ENCODE peak calls at places on chromosomes 7 and 10, in nine cellular contexts. B is anterior cingulate cortex; C is NB4; R is prostate gland; F is aorta; J is naive B cell; X is T follicular helper cell; N is activated CD4-positive, alpha-beta T cell treated with anti-CD3 and anti-CD28 coated beads, Interleukin-2, amount 50 U/mL, for 48 hours; G is AG08396. E is an unnamed sample.

GRCh38 chr10:100287756-100288155 is 1.3 kb upstream of the BLOC1S2 start:
- DNase-seq in G (no peak), X (no peak), F (no peak), J (no peak), C (no peak), B (no peak), N (no peak), R (no peak), E (no peak)

GRCh38 chr10:14838582-14839304 is 637 bp downstream of the HSPA14 start:
- DNase-seq in J (peak; percentile 11), C (peak; percentile 34), R (peak; percentile 10), B (no peak), N (peak; percentile 32), X (peak; percentile 2), G (peak; percentile 40), F (peak; percentile 56), E (peak; percentile 57)

GRCh38 chr7:132742152-132742551 is 165.9 kb upstream of the PLXNA4 start:
- DNase-seq in G (peak; percentile 35), R (no peak), N (no peak), F (no peak), X (no peak), J (no peak), B (no peak), C (no peak), E (no peak)

GRCh38 chr7:18068745-18069144 is 41.1 kb upstream of the PRPS1L1 start:
- DNase-seq in J (no peak), C (no peak), R (no peak), F (no peak), B (no peak), X (no peak), G (no peak), N (no peak), E (no peak)

GRCh38 chr7:3245077-3245476 is 56.0 kb upstream of the SDK1 start:
- DNase-seq in R (no peak), J (no peak), N (no peak), G (no peak), F (no peak), B (no peak), X (no peak), C (no peak), E (no peak)

GRCh38 chr7:44784364-44784763 is 12.1 kb upstream of the PPIA start:
- DNase-seq in C (no peak), X (no peak), N (no peak), B (no peak), R (no peak), J (no peak), F (no peak), G (no peak), E (no peak)

GRCh38 chr10:59907918-59908807 is 1.8 kb upstream of the CCDC6 start:
- DNase-seq in R (peak; percentile 69), X (no peak), C (peak; percentile 85), B (peak; percentile 26), J (no peak), N (peak; percentile 62), G (peak; percentile 78), F (peak; percentile 83), E (peak; percentile 73)

GRCh38 chr7:143375298-143376034 is 5.7 kb upstream of the ZYX start:
- DNase-seq in R (no peak), C (peak; percentile 98), F (no peak), X (no peak), N (peak; percentile 35), J (no peak), B (no peak), G (no peak), E (peak; percentile 40)

GRCh38 chr7:66894463-66895080 is 26.5 kb upstream of the TMEM248 start:
- DNase-seq in F (no peak), G (no peak), J (peak; percentile 9), R (no peak), C (peak; percentile 48), X (no peak), B (no peak), N (no peak), E (no peak)

GRCh38 chr7:106199024-106199423 is 85.8 kb downstream of the NAMPT start:
- DNase-seq in J (no peak), B (no peak), R (no peak), X (no peak), C (no peak), F (no peak), G (no peak), N (no peak), E (no peak)

GRCh38 chr10:124403548-124403947 is 15.2 kb downstream of the OAT start:
- DNase-seq in C (peak; percentile 90), G (peak; percentile 68), N (no peak), F (no peak), R (peak; percentile 20), X (no peak), B (no peak), J (peak; percentile 60), E (peak; percentile 94)

GRCh38 chr10:35324196-35324595 is 12.1 kb upstream of the CCNY start:
- DNase-seq in F (no peak), B (no peak), C (no peak), J (no peak), X (no peak), R (no peak), G (peak; percentile 49), N (no peak), E (no peak)

GRCh38 chr10:100248820-100249219 is 18.6 kb downstream of the CWF19L1 start:
- DNase-seq in J (no peak), X (no peak), B (no peak), C (no peak), R (no peak), F (no peak), N (no peak), G (no peak), E (no peak)

GRCh38 chr10:80081801-80082750 is 3.6 kb downstream of the TMEM254 start:
- DNase-seq in X (no peak), R (no peak), N (no peak), F (no peak), J (no peak), B (no peak), G (no peak), C (no peak), E (no peak)

GRCh38 chr10:22437620-22438588 is 92.6 kb downstream of the SPAG6 start:
- DNase-seq in R (peak; percentile 22), F (no peak), X (peak; percentile 10), N (no peak), B (peak; percentile 66), G (peak; percentile 34), J (no peak), C (no peak), E (no peak)

GRCh38 chr10:66058594-66058993 is 867.2 kb upstream of the LRRTM3 start:
- DNase-seq in N (no peak), C (no peak), J (no peak), R (no peak), B (no peak), X (no peak), G (no peak), F (no peak), E (no peak)

GRCh38 chr7:74399006-74399405 is 54.7 kb upstream of the GTF2IRD1 start:
- DNase-seq in X (no peak), G (no peak), C (no peak), R (no peak), N (no peak), B (no peak), J (no peak), F (no peak), E (no peak)

GRCh38 chr7:155369766-155370165 is 72.1 kb downstream of the INSIG1 start:
- DNase-seq in G (no peak), J (no peak), N (no peak), R (no peak), B (no peak), X (no peak), F (peak; percentile 22), C (no peak), E (no peak)

GRCh38 chr7:73521636-73522080 is 435 bp downstream of the BAZ1B start:
- DNase-seq in F (peak; percentile 62), R (no peak), B (peak; percentile 70), J (no peak), G (peak; percentile 81), N (peak; percentile 73), X (no peak), C (no peak), E (peak; percentile 75)

GRCh38 chr10:61733358-61733940 is 70.7 kb downstream of the CABCOCO1 start:
- DNase-seq in C (peak; percentile 51), B (no peak), F (no peak), J (peak; percentile 10), X (no peak), N (peak; percentile 7), R (peak; percentile 51), G (peak; percentile 21), E (peak; percentile 56)

GRCh38 chr10:125159486-125159931 is 854 bp downstream of the CTBP2 start:
- DNase-seq in N (peak; percentile 7), G (peak; percentile 58), R (no peak), X (no peak), B (peak; percentile 49), F (no peak), J (no peak), C (peak; percentile 64), E (no peak)

GRCh38 chr10:111972109-111972508 is 211.5 kb downstream of the GPAM start:
- DNase-seq in G (no peak), C (no peak), J (no peak), F (no peak), B (no peak), R (no peak), N (no peak), X (no peak), E (no peak)

GRCh38 chr7:69517985-69518731 is 80.1 kb upstream of the AUTS2 start:
- DNase-seq in J (no peak), R (no peak), F (no peak), X (no peak), C (no peak), G (no peak), N (no peak), B (peak; percentile 42), E (no peak)

GRCh38 chr10:99859585-99859984 is 77.1 kb downstream of the ABCC2 start:
- DNase-seq in B (no peak), R (no peak), N (no peak), F (no peak), J (no peak), G (no peak), X (no peak), C (peak; percentile 33), E (peak; percentile 67)

GRCh38 chr10:42801135-42801534 is 18.5 kb downstream of the BMS1 start:
- DNase-seq in F (no peak), B (no peak), X (no peak), G (no peak), J (no peak), R (no peak), C (no peak), N (no peak), E (no peak)

GRCh38 chr7:144670251-144670650 is 165.6 kb downstream of the TPK1 start:
- DNase-seq in N (no peak), X (no peak), R (no peak), G (no peak), J (no peak), B (no peak), C (peak; percentile 29), F (no peak), E (peak; percentile 5)

GRCh38 chr7:151468214-151469023 is 28.5 kb upstream of the CRYGN start:
- DNase-seq in C (no peak), F (no peak), B (no peak), R (no peak), N (no peak), J (no peak), G (no peak), X (no peak), E (no peak)

GRCh38 chr7:51187941-51188340 is 128.7 kb downstream of the COBL start:
- DNase-seq in C (peak; percentile 17), J (no peak), B (peak; percentile 25), G (no peak), X (no peak), N (no peak), R (no peak), F (no peak), E (no peak)

GRCh38 chr10:67618116-67618515 is 77.9 kb downstream of the CTNNA3 start:
- DNase-seq in R (no peak), B (no peak), N (no peak), G (no peak), C (no peak), F (no peak), X (no peak), J (no peak), E (no peak)

E was measured in OCI-LY7.